ENCODE peak calls at places on chromosomes 1 and 21, in five cellular contexts. T is heart right ventricle, W is HCT116, F is pancreas, Q is Panc1. E is an unnamed sample.

GRCh38 chr1:64929221-64929620 is 37.1 kb downstream of the JAK1 start:
- ATAC-seq in T (no peak), W (no peak), F (no peak), Q (no peak), E (no peak)

GRCh38 chr1:171298696-171299095 is 15.3 kb upstream of the FMO4 start:
- ATAC-seq in T (no peak), W (no peak), F (no peak), Q (no peak), E (no peak)

GRCh38 chr1:156550346-156550745 is 22.0 kb downstream of the IQGAP3 start:
- ATAC-seq in T (peak), W (no peak), F (peak), Q (no peak), E (no peak)

GRCh38 chr1:206748348-206749034 is 22.1 kb upstream of the IL19 start:
- ATAC-seq in T (no peak), W (no peak), F (no peak), Q (no peak), E (no peak)

GRCh38 chr1:188355847-188356246 is 1527.1 kb downstream of the PLA2G4A start:
- ATAC-seq in T (no peak), W (no peak), F (no peak), Q (no peak), E (no peak)

GRCh38 chr1:209416660-209417059 is 166.9 kb upstream of the CAMK1G start:
- ATAC-seq in T (no peak), W (no peak), F (no peak), Q (no peak), E (no peak)

GRCh38 chr1:94951056-94951455 is 24.1 kb upstream of the CNN3 start:
- ATAC-seq in T (no peak), W (no peak), F (no peak), Q (no peak), E (no peak)

GRCh38 chr1:169928438-169929209 is 34.9 kb upstream of the SCYL3 start:
- ATAC-seq in T (no peak), W (peak), F (peak), Q (peak), E (peak)

GRCh38 chr1:67612690-67613322 is 72.2 kb upstream of the GADD45A start:
- ATAC-seq in T (peak), W (no peak), F (no peak), Q (no peak), E (no peak)

GRCh38 chr1:39733161-39733560 is 5.5 kb upstream of the PPIE start:
- ATAC-seq in T (peak), W (no peak), F (peak), Q (peak), E (no peak)

GRCh38 chr21:29181799-29182470 is 51.5 kb downstream of the MAP3K7CL start:
- ATAC-seq in T (peak), W (peak), F (peak), Q (peak), E (peak)

GRCh38 chr1:193285626-193286025 is 99.2 kb upstream of the B3GALT2 start:
- ATAC-seq in T (no peak), W (no peak), F (no peak), Q (no peak), E (no peak)

GRCh38 chr1:206766251-206766856 is 4.2 kb upstream of the IL19 start:
- ATAC-seq in T (peak), W (peak), F (peak), Q (peak), E (peak)

GRCh38 chr1:79629414-79629813 is 622.9 kb upstream of the ADGRL4 start:
- ATAC-seq in T (no peak), W (no peak), F (no peak), Q (no peak), E (no peak)

GRCh38 chr1:39788758-39789570 is at the start of gene BMP8B:
- ATAC-seq in T (peak), W (peak), F (peak), Q (peak), E (peak)

GRCh38 chr1:230568008-230568407 is 74.3 kb upstream of the COG2 start:
- ATAC-seq in T (no peak), W (peak), F (peak), Q (peak), E (no peak)

GRCh38 chr1:69540052-69540451 is 27.7 kb upstream of the LRRC7 start:
- ATAC-seq in T (no peak), W (no peak), F (no peak), Q (no peak), E (no peak)

GRCh38 chr1:159911668-159912067 is 11.7 kb upstream of the CFAP45 start:
- ATAC-seq in T (no peak), W (no peak), F (no peak), Q (no peak), E (no peak)

GRCh38 chr1:58780586-58781452 is 3.0 kb downstream of the JUN start:
- ATAC-seq in T (no peak), W (no peak), F (no peak), Q (no peak), E (no peak)

GRCh38 chr1:43781574-43781973 is 74.2 kb downstream of the ST3GAL3 start:
- ATAC-seq in T (no peak), W (no peak), F (no peak), Q (no peak), E (no peak)

GRCh38 chr1:207849016-207849415 is 61.9 kb downstream of the CD34 start:
- ATAC-seq in T (no peak), W (no peak), F (no peak), Q (no peak), E (no peak)

GRCh38 chr1:216826206-216826605 is 103.0 kb upstream of the ESRRG start:
- ATAC-seq in T (no peak), W (no peak), F (no peak), Q (no peak), E (no peak)

GRCh38 chr1:230205719-230206198 is 138.7 kb downstream of the GALNT2 start:
- ATAC-seq in T (peak), W (no peak), F (peak), Q (no peak), E (no peak)

GRCh38 chr1:83102630-83103071 is 896.3 kb downstream of the TTLL7 start:
- ATAC-seq in T (no peak), W (no peak), F (peak), Q (no peak), E (no peak)

GRCh38 chr1:114359791-114360190 is 151.2 kb downstream of the TRIM33 start:
- ATAC-seq in T (no peak), W (no peak), F (no peak), Q (no peak), E (no peak)

GRCh38 chr1:161978011-161978790 is 45.5 kb downstream of the OLFML2B start:
- ATAC-seq in T (no peak), W (no peak), F (no peak), Q (no peak), E (no peak)

GRCh38 chr1:205537386-205538018 is 33.0 kb downstream of the CDK18 start:
- ATAC-seq in T (no peak), W (no peak), F (no peak), Q (no peak), E (no peak)

GRCh38 chr1:93022580-93022979 is 56.5 kb upstream of the MTF2 start:
- ATAC-seq in T (no peak), W (no peak), F (no peak), Q (no peak), E (no peak)

GRCh38 chr1:24875976-24876609 is 54.0 kb downstream of the RUNX3 start:
- ATAC-seq in T (no peak), W (peak), F (no peak), Q (no peak), E (no peak)

GRCh38 chr1:53001128-53001527 is 60.9 kb upstream of the PODN start:
- ATAC-seq in T (no peak), W (no peak), F (no peak), Q (no peak), E (no peak)

GRCh38 chr1:116769561-116769977 is 15.3 kb downstream of the CD2 start:
- ATAC-seq in T (no peak), W (no peak), F (no peak), Q (no peak), E (no peak)

GRCh38 chr1:3907621-3908165 is 7.6 kb upstream of the C1orf174 start:
- ATAC-seq in T (no peak), W (no peak), F (no peak), Q (no peak), E (no peak)

GRCh38 chr1:103111926-103112325 is 3.6 kb upstream of the COL11A1 start:
- ATAC-seq in T (no peak), W (no peak), F (no peak), Q (no peak), E (no peak)

GRCh38 chr1:117181630-117182041 is 29.1 kb downstream of the VTCN1 start:
- ATAC-seq in T (no peak), W (no peak), F (no peak), Q (no peak), E (no peak)

DNA sequence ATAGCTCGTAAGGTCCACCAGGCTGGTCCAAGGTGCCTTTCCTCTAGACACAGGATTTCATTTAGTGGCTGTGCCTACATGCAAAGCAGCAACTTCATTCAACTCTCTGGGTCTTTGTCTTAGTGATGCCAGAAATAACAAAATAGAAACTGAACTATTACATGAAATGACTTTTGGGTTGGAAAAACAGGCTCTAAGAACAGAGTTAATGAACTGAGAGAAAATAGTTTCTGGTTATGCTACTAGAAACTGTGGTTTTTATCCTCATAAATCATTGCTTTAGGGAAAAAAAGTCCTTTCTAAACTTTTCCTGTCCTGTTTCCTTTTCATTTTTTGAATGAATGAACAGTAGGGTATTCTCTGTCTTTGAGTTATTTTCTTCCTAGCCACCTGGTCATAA is 424.0 kb downstream of the KIF26B start:
- ATAC-seq in T (no peak), W (no peak), F (no peak), Q (no peak), E (no peak)
- TF ChIP-seq CTCF in T (no peak), W (no peak), F (no peak), Q (no peak), E (no peak)

GRCh38 chr1:218346391-218347204 is 1.5 kb downstream of the TGFB2 start:
- ATAC-seq in T (no peak), W (no peak), F (peak), Q (no peak), E (no peak)

GRCh38 chr1:218348628-218349185 is 3.6 kb downstream of the TGFB2 start:
- ATAC-seq in T (no peak), W (no peak), F (no peak), Q (no peak), E (no peak)

GRCh38 chr1:218345673-218346390 is 696 bp downstream of the TGFB2 start:
- ATAC-seq in T (peak), W (peak), F (peak), Q (peak), E (peak)

GRCh38 chr1:218347713-218348627 is 2.8 kb downstream of the TGFB2 start:
- ATAC-seq in T (no peak), W (no peak), F (no peak), Q (peak), E (no peak)

GRCh38 chr1:218347316-218347712 is 2.2 kb downstream of the TGFB2 start:
- ATAC-seq in T (no peak), W (no peak), F (peak), Q (no peak), E (no peak)
- TF ChIP-seq CTCF in T (no peak), W (no peak), F (no peak), Q (no peak), E (no peak)

GRCh38 chr1:60423181-60423780 is 349.7 kb upstream of the C1orf87 start:
- ATAC-seq in T (no peak), W (no peak), F (no peak), Q (no peak), E (no peak)

GRCh38 chr1:60428161-60428560 is 354.6 kb upstream of the C1orf87 start:
- ATAC-seq in T (no peak), W (no peak), F (no peak), Q (no peak), E (peak)

GRCh38 chr1:60427194-60427593 is 353.6 kb upstream of the C1orf87 start:
- ATAC-seq in T (peak), W (no peak), F (no peak), Q (no peak), E (no peak)

GRCh38 chr1:60427701-60428100 is 354.1 kb upstream of the C1orf87 start:
- ATAC-seq in T (no peak), W (no peak), F (no peak), Q (no peak), E (no peak)

GRCh38 chr1:60425528-60425927 is 352.0 kb upstream of the C1orf87 start:
- ATAC-seq in T (no peak), W (peak), F (peak), Q (no peak), E (no peak)
- TF ChIP-seq CTCF in T (peak), W (peak), F (no peak), Q (peak), E (no peak)

GRCh38 chr1:186330758-186331157 is 44.3 kb downstream of the TPR start:
- ATAC-seq in T (no peak), W (peak), F (no peak), Q (no peak), E (no peak)
- TF ChIP-seq CTCF in T (peak), W (peak), F (no peak), Q (peak), E (no peak)

GRCh38 chr21:36658926-36659325 is 40.0 kb upstream of the SIM2 start:
- ATAC-seq in T (no peak), W (no peak), F (no peak), Q (no peak), E (no peak)

GRCh38 chr21:36654796-36655325 is 44.1 kb upstream of the SIM2 start:
- ATAC-seq in T (no peak), W (no peak), F (no peak), Q (no peak), E (no peak)

GRCh38 chr21:36654341-36654740 is 44.6 kb upstream of the SIM2 start:
- ATAC-seq in T (no peak), W (no peak), F (no peak), Q (no peak), E (no peak)

GRCh38 chr21:36656138-36656537 is 42.8 kb upstream of the SIM2 start:
- ATAC-seq in T (no peak), W (no peak), F (peak), Q (no peak), E (no peak)

DNA sequence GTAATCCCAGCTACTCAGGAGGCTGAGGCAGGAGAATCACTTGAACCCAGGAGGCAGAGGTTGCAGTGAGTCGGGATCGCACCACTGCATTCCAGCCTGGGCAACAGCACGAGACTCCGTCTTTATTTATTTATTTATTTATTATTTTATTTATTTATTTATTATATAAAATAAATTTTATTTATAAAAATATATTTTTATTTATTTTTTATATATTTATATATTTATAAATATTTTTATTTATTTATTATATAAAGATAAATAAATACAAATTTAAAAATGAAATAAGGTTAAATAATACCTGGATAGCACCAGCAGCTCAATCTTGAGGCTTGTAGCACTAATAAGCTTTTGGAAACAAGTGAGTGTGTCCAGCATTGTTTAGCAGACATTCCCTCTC is 40.9 kb upstream of the SIM2 start:
- ATAC-seq in T (no peak), W (no peak), F (no peak), Q (no peak), E (no peak)
- TF ChIP-seq CTCF in T (no peak), W (no peak), F (no peak), Q (no peak), E (no peak)

GRCh38 chr1:119290297-119290696 is 78.3 kb upstream of the HAO2 start:
- ATAC-seq in T (no peak), W (no peak), F (no peak), Q (no peak), E (no peak)

GRCh38 chr1:119285482-119285881 is 83.1 kb upstream of the HAO2 start:
- ATAC-seq in T (peak), W (no peak), F (peak), Q (no peak), E (no peak)

GRCh38 chr1:119291611-119292206 is 76.9 kb upstream of the HAO2 start:
- ATAC-seq in T (no peak), W (no peak), F (no peak), Q (no peak), E (no peak)

GRCh38 chr1:119288751-119289150 is 79.8 kb upstream of the HAO2 start:
- ATAC-seq in T (no peak), W (no peak), F (no peak), Q (no peak), E (no peak)

GRCh38 chr1:119286587-119287181 is 81.9 kb upstream of the HAO2 start:
- ATAC-seq in T (peak), W (peak), F (peak), Q (peak), E (no peak)
- TF ChIP-seq CTCF in T (peak), W (peak), F (peak), Q (peak), E (no peak)

GRCh38 chr1:203031467-203031866 is 5.2 kb downstream of the PPFIA4 start:
- ATAC-seq in T (no peak), W (no peak), F (no peak), Q (no peak), E (no peak)
- TF ChIP-seq CTCF in T (no peak), W (peak), F (no peak), Q (peak), E (peak)

E was measured in gastroesophageal sphincter.